ENCODE peak calls at places on chromosome 4, in seven cellular contexts. S is SK-MEL-5; O is fibroblast of lung; N is CD8-positive, alpha-beta memory T cell; K is A549; H is NCI-H69; G is Right ventricle myocardium superior. R is an unnamed sample.

GRCh38 chr4:155371432-155372043 is 5.2 kb downstream of the MAP9 start:
- DNase-seq in S (peak; percentile 38), O (peak; percentile 14), N (no peak), K (peak; percentile 21), H (peak; percentile 22), G (no peak), R (no peak)

GRCh38 chr4:41569957-41570356 is 32.0 kb downstream of the LIMCH1 start:
- DNase-seq in S (no peak), O (peak; percentile 9), N (no peak), K (peak; percentile 4), H (no peak), G (peak; percentile 59), R (peak; percentile 33)

GRCh38 chr4:108166038-108166437 is 2.7 kb downstream of the LEF1 start:
- DNase-seq in S (no peak), O (no peak), N (no peak), K (no peak), H (peak; percentile 48), G (no peak), R (no peak)

GRCh38 chr4:87973283-87974169 is 2.0 kb upstream of the SPP1 start:
- DNase-seq in S (peak; percentile 85), O (peak; percentile 95), N (no peak), K (peak; percentile 70), H (peak; percentile 42), G (peak; percentile 62), R (peak; percentile 30)

GRCh38 chr4:79865253-79865652 is 207.8 kb downstream of the ANTXR2 start:
- DNase-seq in S (no peak), O (peak; percentile 89), N (no peak), K (no peak), H (peak; percentile 44), G (no peak), R (no peak)

GRCh38 chr4:151641167-151641566 is 119.6 kb downstream of the GATB start:
- DNase-seq in S (no peak), O (peak; percentile 52), N (no peak), K (peak; percentile 13), H (no peak), G (no peak), R (no peak)

GRCh38 chr4:148067307-148067916 is 335.5 kb downstream of the ARHGAP10 start:
- DNase-seq in S (peak; percentile 13), O (peak; percentile 50), N (no peak), K (no peak), H (no peak), G (no peak), R (no peak)

GRCh38 chr4:6177587-6178197 is 22.7 kb downstream of the JAKMIP1 start:
- DNase-seq in S (peak; percentile 25), O (no peak), N (peak; percentile 65), K (peak; percentile 29), H (peak; percentile 56), G (no peak), R (no peak)

GRCh38 chr4:149101649-149102048 is 659.4 kb upstream of the NR3C2 start:
- DNase-seq in S (no peak), O (no peak), N (no peak), K (no peak), H (no peak), G (no peak), R (no peak)

GRCh38 chr4:40915318-40916217 is 165.8 kb downstream of the NSUN7 start:
- DNase-seq in S (no peak), O (peak; percentile 77), N (no peak), K (no peak), H (no peak), G (no peak), R (no peak)

GRCh38 chr4:163595590-163595989 is 101.1 kb downstream of the TMA16 start:
- DNase-seq in S (no peak), O (no peak), N (no peak), K (no peak), H (no peak), G (no peak), R (no peak)

GRCh38 chr4:74675673-74676279 is 118.5 kb downstream of the BTC start:
- DNase-seq in S (peak; percentile 66), O (peak; percentile 57), N (no peak), K (peak; percentile 80), H (peak; percentile 41), G (no peak), R (no peak)

R was measured in left ventricle myocardium inferior.